ENCODE peak calls at places on chromosomes 11 and 22, in five cellular contexts. One of them, this sample, is unnamed. For H3K27me3, the result is how much of the 10 kb centered on the place peaks cover.

GRCh38 chr11:77883775-77884174 is 62.8 kb downstream of the AAMDC start:
- DNase-seq in GM23338: no peak
- DNase-seq in left ventricle myocardium inferior: no peak
- DNase-seq in endodermal cell: no peak
- DNase-seq in neural progenitor cell: no peak
- DNase-seq in this sample: no peak

GRCh38 chr22:25475554-25476022 is 88.9 kb upstream of the GRK3 start:
- DNase-seq in neural progenitor cell: no peak
- DNase-seq in endodermal cell: no peak
- DNase-seq in left ventricle myocardium inferior: no peak
- DNase-seq in GM23338: peak
- DNase-seq in this sample: peak

GRCh38 chr11:77090373-77091111 is 12.1 kb upstream of the OMP start:
- DNase-seq in neural progenitor cell: no peak
- DNase-seq in endodermal cell: peak
- DNase-seq in left ventricle myocardium inferior: peak
- DNase-seq in GM23338: no peak
- DNase-seq in this sample: no peak

GRCh38 chr22:47197735-47198500 is 435.5 kb downstream of the TBC1D22A start:
- DNase-seq in endodermal cell: peak
- DNase-seq in left ventricle myocardium inferior: no peak
- DNase-seq in neural progenitor cell: no peak
- DNase-seq in GM23338: no peak
- DNase-seq in this sample: no peak

GRCh38 chr11:115464269-115464668 is 39.9 kb downstream of the CADM1 start:
- DNase-seq in GM23338: no peak
- DNase-seq in neural progenitor cell: no peak
- DNase-seq in endodermal cell: no peak
- DNase-seq in left ventricle myocardium inferior: no peak
- DNase-seq in this sample: peak

GRCh38 chr11:17771841-17772401 is 37.3 kb downstream of the KCNC1 start:
- DNase-seq in GM23338: no peak
- DNase-seq in left ventricle myocardium inferior: no peak
- DNase-seq in neural progenitor cell: no peak
- DNase-seq in endodermal cell: no peak
- DNase-seq in this sample: no peak

GRCh38 chr11:107780136-107780535 is 68.3 kb upstream of the SLN start:
- DNase-seq in GM23338: no peak
- DNase-seq in neural progenitor cell: no peak
- DNase-seq in endodermal cell: no peak
- DNase-seq in left ventricle myocardium inferior: no peak
- DNase-seq in this sample: no peak

GRCh38 chr11:75453916-75454655 is 21.1 kb upstream of the KLHL35 start:
- DNase-seq in GM23338: no peak
- DNase-seq in endodermal cell: no peak
- DNase-seq in neural progenitor cell: no peak
- DNase-seq in left ventricle myocardium inferior: no peak
- DNase-seq in this sample: no peak

GRCh38 chr11:128667873-128668272 is 26.0 kb upstream of the FLI1 start:
- DNase-seq in neural progenitor cell: no peak
- DNase-seq in endodermal cell: no peak
- DNase-seq in left ventricle myocardium inferior: no peak
- DNase-seq in GM23338: no peak
- DNase-seq in this sample: no peak

GRCh38 chr11:10809373-10810199 is 860 bp upstream of the EIF4G2 start:
- DNase-seq in neural progenitor cell: peak
- DNase-seq in left ventricle myocardium inferior: no peak
- DNase-seq in endodermal cell: peak
- DNase-seq in GM23338: peak
- DNase-seq in this sample: peak

GRCh38 chr11:75667831-75668507 is 869 bp downstream of the MAP6 start:
- DNase-seq in left ventricle myocardium inferior: peak
- DNase-seq in GM23338: peak
- DNase-seq in neural progenitor cell: peak
- DNase-seq in endodermal cell: peak
- DNase-seq in this sample: no peak

GRCh38 chr11:76799061-76799804 is 16.1 kb downstream of the TSKU start:
- DNase-seq in left ventricle myocardium inferior: peak
- DNase-seq in GM23338: peak
- DNase-seq in neural progenitor cell: peak
- DNase-seq in endodermal cell: peak
- DNase-seq in this sample: no peak

GRCh38 chr11:84581083-84581482 is 1046.1 kb downstream of the DLG2 start:
- DNase-seq in endodermal cell: no peak
- DNase-seq in GM23338: no peak
- DNase-seq in left ventricle myocardium inferior: no peak
- DNase-seq in neural progenitor cell: no peak
- DNase-seq in this sample: no peak

GRCh38 chr22:23168381-23169031 is 11.8 kb upstream of the BCR start:
- DNase-seq in endodermal cell: no peak
- DNase-seq in GM23338: no peak
- DNase-seq in neural progenitor cell: no peak
- DNase-seq in left ventricle myocardium inferior: no peak
- DNase-seq in this sample: no peak

GRCh38 chr11:112722876-112723275 is 238.3 kb upstream of the NCAM1 start:
- DNase-seq in left ventricle myocardium inferior: no peak
- DNase-seq in GM23338: no peak
- DNase-seq in endodermal cell: no peak
- DNase-seq in neural progenitor cell: no peak
- DNase-seq in this sample: no peak

GRCh38 chr11:28245131-28245530 is 136.9 kb downstream of the METTL15 start:
- DNase-seq in left ventricle myocardium inferior: no peak
- DNase-seq in neural progenitor cell: no peak
- DNase-seq in endodermal cell: no peak
- DNase-seq in GM23338: no peak
- DNase-seq in this sample: no peak

GRCh38 chr22:36194971-36195370 is 6.6 kb downstream of the APOL4 start:
- DNase-seq in endodermal cell: peak
- DNase-seq in left ventricle myocardium inferior: peak
- DNase-seq in GM23338: peak
- DNase-seq in neural progenitor cell: peak
- DNase-seq in this sample: peak

GRCh38 chr11:17145972-17146371 is 61.8 kb downstream of the PIK3C2A start:
- DNase-seq in endodermal cell: no peak
- DNase-seq in left ventricle myocardium inferior: no peak
- DNase-seq in neural progenitor cell: no peak
- DNase-seq in GM23338: no peak
- DNase-seq in this sample: no peak

GRCh38 chr22:44357296-44357961 is 44.7 kb upstream of the SHISAL1 start:
- DNase-seq in left ventricle myocardium inferior: peak
- DNase-seq in GM23338: peak
- DNase-seq in endodermal cell: peak
- DNase-seq in neural progenitor cell: peak
- DNase-seq in this sample: no peak
- TF ChIP-seq CTCF in left ventricle myocardium inferior: no peak
- TF ChIP-seq CTCF in GM23338: peak
- TF ChIP-seq CTCF in endodermal cell: peak
- TF ChIP-seq CTCF in neural progenitor cell: peak
- TF ChIP-seq CTCF in this sample: no peak

GRCh38 chr22:31728857-31729256 is 21.1 kb downstream of the PRR14L start:
- DNase-seq in neural progenitor cell: no peak
- DNase-seq in endodermal cell: no peak
- DNase-seq in GM23338: no peak
- DNase-seq in left ventricle myocardium inferior: no peak
- DNase-seq in this sample: no peak
- H3K27me3 ChIP-seq in neural progenitor cell: under half
- H3K27me3 ChIP-seq in endodermal cell: under half
- H3K27me3 ChIP-seq in GM23338: under half
- H3K27me3 ChIP-seq in left ventricle myocardium inferior: under half
- H3K27me3 ChIP-seq in this sample: under half

DNA sequence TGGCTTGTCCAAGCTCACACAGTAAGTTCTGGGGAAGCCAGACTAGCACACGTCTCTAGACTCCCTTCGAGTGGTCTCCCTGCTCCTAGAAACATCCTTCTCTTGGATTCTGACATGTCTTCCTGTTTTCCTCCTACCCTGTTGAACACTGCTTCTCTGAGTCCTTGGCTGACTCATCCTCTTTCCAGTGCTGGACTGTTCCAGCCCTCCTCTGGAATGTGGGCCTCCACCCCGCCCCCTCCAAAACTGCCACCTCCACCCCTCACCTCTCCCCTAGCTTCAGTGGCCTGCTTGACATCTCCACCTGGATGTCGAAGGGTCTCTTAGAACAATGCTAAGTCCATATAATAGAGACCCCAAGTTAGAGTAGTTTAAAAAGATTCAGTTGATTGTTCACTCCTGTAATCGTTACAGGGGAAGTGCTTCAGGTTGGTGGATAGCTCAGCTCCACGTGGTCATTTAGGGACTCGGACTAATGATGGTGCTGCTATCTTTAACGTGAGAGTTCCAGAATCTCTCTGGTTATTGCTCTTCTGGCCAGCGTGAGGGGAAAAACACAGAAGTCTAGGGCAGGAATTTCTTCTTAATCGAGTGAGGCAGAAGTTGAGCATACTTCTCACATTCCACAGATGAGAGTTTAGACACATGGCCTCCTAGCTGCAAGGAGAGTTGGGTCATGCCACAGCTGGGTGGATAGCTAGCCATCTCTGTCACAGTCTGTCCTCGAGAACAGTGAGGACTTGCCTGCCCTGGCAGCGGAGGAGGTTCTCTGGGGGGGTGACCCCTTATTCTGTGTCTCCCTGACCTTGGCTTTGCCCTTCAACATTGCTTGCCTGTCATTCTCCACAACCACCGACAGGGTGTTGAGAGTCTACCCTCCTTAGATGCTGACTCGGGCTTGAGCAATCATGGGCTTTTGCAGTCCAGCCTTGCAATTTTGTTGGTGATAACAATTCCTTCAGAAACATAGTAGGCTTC is 4.7 kb upstream of the C11orf96 start:
- DNase-seq in GM23338: no peak
- DNase-seq in left ventricle myocardium inferior: no peak
- DNase-seq in endodermal cell: no peak
- DNase-seq in neural progenitor cell: no peak
- DNase-seq in this sample: no peak
- TF ChIP-seq CTCF in GM23338: no peak
- TF ChIP-seq CTCF in left ventricle myocardium inferior: no peak
- TF ChIP-seq CTCF in endodermal cell: peak
- TF ChIP-seq CTCF in neural progenitor cell: no peak
- TF ChIP-seq CTCF in this sample: no peak

GRCh38 chr11:117734596-117734995 is 62.4 kb downstream of the DSCAML1 start:
- DNase-seq in left ventricle myocardium inferior: no peak
- DNase-seq in GM23338: peak
- DNase-seq in endodermal cell: peak
- DNase-seq in neural progenitor cell: no peak
- DNase-seq in this sample: no peak

GRCh38 chr11:117733311-117733710 is 63.7 kb downstream of the DSCAML1 start:
- DNase-seq in GM23338: no peak
- DNase-seq in endodermal cell: no peak
- DNase-seq in neural progenitor cell: no peak
- DNase-seq in left ventricle myocardium inferior: no peak
- DNase-seq in this sample: no peak

GRCh38 chr11:117731689-117732290 is 65.2 kb downstream of the DSCAML1 start:
- DNase-seq in endodermal cell: peak
- DNase-seq in neural progenitor cell: no peak
- DNase-seq in left ventricle myocardium inferior: no peak
- DNase-seq in GM23338: peak
- DNase-seq in this sample: no peak

GRCh38 chr11:117738246-117738957 is 58.6 kb downstream of the DSCAML1 start:
- DNase-seq in neural progenitor cell: no peak
- DNase-seq in GM23338: no peak
- DNase-seq in left ventricle myocardium inferior: no peak
- DNase-seq in endodermal cell: no peak
- DNase-seq in this sample: no peak

GRCh38 chr11:117735350-117735977 is 61.6 kb downstream of the DSCAML1 start:
- DNase-seq in endodermal cell: no peak
- DNase-seq in GM23338: no peak
- DNase-seq in neural progenitor cell: no peak
- DNase-seq in left ventricle myocardium inferior: no peak
- DNase-seq in this sample: no peak
- H3K27me3 ChIP-seq in endodermal cell: under half
- H3K27me3 ChIP-seq in GM23338: under half
- H3K27me3 ChIP-seq in neural progenitor cell: under half
- H3K27me3 ChIP-seq in left ventricle myocardium inferior: under half
- H3K27me3 ChIP-seq in this sample: under half

DNA sequence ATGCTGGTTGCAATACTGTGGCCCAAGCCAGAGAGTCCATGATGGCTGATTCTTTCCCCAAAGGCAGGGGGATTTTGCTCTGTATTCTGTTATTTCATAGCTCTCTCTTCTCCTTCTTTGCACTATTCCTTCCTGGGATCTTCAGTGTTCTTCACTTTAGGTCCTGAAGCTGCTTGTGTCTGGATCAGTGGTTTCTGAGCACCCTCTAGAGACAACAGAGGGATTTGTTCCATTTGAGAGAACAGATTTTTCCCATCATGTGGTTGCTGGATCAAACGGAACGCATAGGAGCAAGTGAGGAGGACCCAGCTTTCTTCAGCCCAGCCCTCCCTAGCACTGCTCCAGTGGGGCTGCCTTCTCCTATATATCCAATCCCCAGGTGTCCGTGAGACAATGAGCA is 68.7 kb upstream of the SYN3 start:
- DNase-seq in left ventricle myocardium inferior: no peak
- DNase-seq in endodermal cell: peak
- DNase-seq in neural progenitor cell: peak
- DNase-seq in GM23338: peak
- DNase-seq in this sample: no peak
- TF ChIP-seq CTCF in left ventricle myocardium inferior: peak
- TF ChIP-seq CTCF in endodermal cell: peak
- TF ChIP-seq CTCF in neural progenitor cell: peak
- TF ChIP-seq CTCF in GM23338: peak
- TF ChIP-seq CTCF in this sample: peak

DNA sequence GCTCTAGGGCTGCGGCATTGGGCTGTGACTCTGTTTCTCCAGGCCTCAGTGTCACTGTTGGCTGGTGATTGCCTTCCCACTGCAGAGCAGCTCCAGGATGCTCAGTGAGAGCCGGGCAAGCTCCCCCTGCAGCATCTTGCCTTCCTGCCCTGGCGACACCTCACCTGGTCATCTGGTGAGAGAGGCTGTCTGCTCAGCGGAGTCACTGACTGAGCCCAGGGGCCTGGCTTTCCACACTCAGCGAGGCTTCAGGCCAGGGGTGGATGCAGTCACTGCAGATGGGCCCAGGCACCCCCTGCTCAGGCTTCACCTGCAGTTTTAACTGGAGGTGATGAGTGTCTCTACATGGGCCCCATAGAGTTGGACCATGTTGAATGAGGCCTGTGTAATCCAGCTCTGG is 136.8 kb downstream of the CACNA1I start:
- DNase-seq in GM23338: no peak
- DNase-seq in endodermal cell: no peak
- DNase-seq in left ventricle myocardium inferior: no peak
- DNase-seq in neural progenitor cell: no peak
- DNase-seq in this sample: no peak
- H3K27me3 ChIP-seq in GM23338: under half
- H3K27me3 ChIP-seq in endodermal cell: under half
- H3K27me3 ChIP-seq in left ventricle myocardium inferior: half or more
- H3K27me3 ChIP-seq in neural progenitor cell: under half
- H3K27me3 ChIP-seq in this sample: under half

DNA sequence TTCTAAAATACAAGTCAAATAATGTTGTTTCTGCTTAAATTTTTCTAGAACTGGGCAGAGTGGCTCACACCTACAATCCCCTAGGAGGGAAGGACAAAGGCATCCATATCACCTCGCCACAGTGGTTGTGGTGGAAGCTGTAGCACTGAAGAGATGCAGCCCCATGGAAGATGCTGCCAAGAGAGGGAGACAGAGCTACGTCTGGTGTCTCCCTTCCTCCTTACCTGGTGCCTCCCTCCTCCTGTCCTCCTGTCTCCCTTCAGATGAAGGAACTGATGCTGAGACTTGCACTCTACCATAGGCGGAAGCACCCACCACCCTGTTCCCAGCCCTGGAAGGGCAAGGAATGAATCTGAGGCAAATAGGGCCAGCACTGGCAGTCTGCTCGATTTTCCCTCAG is 22.3 kb downstream of the MMP27 start:
- DNase-seq in GM23338: peak
- DNase-seq in endodermal cell: peak
- DNase-seq in neural progenitor cell: peak
- DNase-seq in left ventricle myocardium inferior: no peak
- DNase-seq in this sample: no peak
- TF ChIP-seq CTCF in GM23338: peak
- TF ChIP-seq CTCF in endodermal cell: peak
- TF ChIP-seq CTCF in neural progenitor cell: no peak
- TF ChIP-seq CTCF in left ventricle myocardium inferior: no peak
- TF ChIP-seq CTCF in this sample: peak

This sample was measured in kidney epithelial cell.